ENCODE peak calls at places on chromosomes 11 and 22, in nine cellular contexts. F is heart right ventricle, R is MM.1S, A is fibroblast of lung, O is uterus, P is stomach, T is mesendoderm, V is adrenal gland, Y is GM23248. U is an unnamed sample. For H3K4me1 and H3K27me3, the result is how much of the 10 kb centered on the place peaks cover.

GRCh38 chr11:129643031-129643721 is 172.5 kb upstream of the TMEM45B start:
- DNase-seq in O (no peak), P (no peak), T (no peak), R (no peak), Y (peak), V (no peak), A (peak), F (no peak), U (no peak)

GRCh38 chr22:20196094-20196840 is 45.4 kb upstream of the CCDC188 start:
- DNase-seq in R (no peak), A (no peak), P (no peak), Y (no peak), V (no peak), O (no peak), F (no peak), T (no peak), U (no peak)

GRCh38 chr11:860238-861104 is 17.8 kb downstream of the TSPAN4 start:
- DNase-seq in F (no peak), Y (no peak), R (no peak), V (no peak), P (no peak), T (no peak), A (no peak), O (no peak), U (no peak)

GRCh38 chr22:49553518-49554295 is 274.0 kb downstream of the BRD1 start:
- DNase-seq in O (no peak), Y (no peak), R (no peak), A (no peak), P (no peak), T (peak), V (no peak), F (no peak), U (no peak)

GRCh38 chr22:42868751-42869251 is 11.7 kb upstream of the ARFGAP3 start:
- DNase-seq in Y (no peak), A (no peak), O (peak), R (no peak), F (peak), T (no peak), P (peak), V (peak), U (no peak)

GRCh38 chr11:63274776-63275175 is 31.4 kb upstream of the SLC22A25 start:
- DNase-seq in Y (no peak), A (no peak), O (no peak), F (no peak), R (no peak), P (no peak), V (no peak), T (no peak), U (no peak)

GRCh38 chr11:115806056-115806455 is 301.8 kb upstream of the CADM1 start:
- DNase-seq in F (no peak), P (no peak), R (no peak), Y (no peak), V (no peak), A (no peak), O (no peak), T (no peak), U (no peak)

GRCh38 chr11:123178166-123178565 is 16.9 kb downstream of the CLMP start:
- DNase-seq in Y (no peak), O (no peak), V (no peak), A (no peak), P (no peak), F (no peak), R (no peak), T (no peak), U (no peak)

GRCh38 chr11:11349870-11350325 is 3.2 kb downstream of the CSNK2A3 start:
- DNase-seq in F (peak), A (peak), O (no peak), P (no peak), Y (peak), V (peak), T (no peak), R (no peak), U (no peak)

GRCh38 chr22:32158712-32159533 is at the start of gene C22orf42:
- DNase-seq in Y (no peak), P (no peak), V (no peak), F (no peak), R (no peak), O (no peak), T (peak), A (no peak), U (no peak)

GRCh38 chr11:27194976-27195375 is 154.4 kb downstream of the BBOX1 start:
- DNase-seq in V (no peak), F (no peak), O (no peak), P (no peak), Y (peak), A (no peak), T (no peak), R (no peak), U (no peak)

GRCh38 chr11:74020537-74020936 is 11.7 kb upstream of the UCP3 start:
- DNase-seq in P (no peak), Y (no peak), F (no peak), T (no peak), R (no peak), O (no peak), A (no peak), V (no peak), U (no peak)

GRCh38 chr11:1870326-1870696 is 17.4 kb downstream of the LSP1 start:
- DNase-seq in A (no peak), O (no peak), F (no peak), P (no peak), Y (no peak), V (no peak), T (no peak), R (no peak), U (no peak)

GRCh38 chr22:25540128-25540790 is 24.2 kb upstream of the GRK3 start:
- DNase-seq in A (no peak), O (no peak), P (no peak), V (no peak), Y (no peak), T (no peak), R (no peak), F (no peak), U (no peak)

GRCh38 chr22:25536578-25536977 is 27.9 kb upstream of the GRK3 start:
- DNase-seq in V (no peak), P (no peak), R (no peak), Y (peak), O (no peak), T (no peak), A (peak), F (no peak), U (no peak)

DNA sequence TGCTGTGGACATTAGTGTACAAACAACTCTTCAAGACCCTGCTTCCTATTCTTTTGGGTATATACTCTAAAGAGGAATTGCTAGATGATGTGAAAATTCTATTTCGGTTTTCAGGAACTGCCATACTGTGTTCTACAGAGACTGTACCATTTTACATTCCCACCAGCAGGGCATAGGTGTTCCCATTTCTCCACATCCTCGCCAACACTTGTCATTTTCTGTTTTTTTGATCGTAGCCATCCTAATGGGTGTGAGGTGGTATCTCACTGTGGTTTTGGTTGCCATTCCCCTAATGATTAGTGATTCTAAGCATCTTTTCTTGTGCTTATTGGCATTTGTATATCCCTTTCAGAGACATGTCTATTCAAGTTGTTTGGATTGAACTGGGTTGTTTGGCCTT is 29.8 kb upstream of the GRK3 start:
- DNase-seq in F (no peak), R (no peak), O (no peak), P (no peak), V (no peak), Y (no peak), T (no peak), A (no peak), U (no peak)
- H3K27ac ChIP-seq in F (no peak), R (no peak), O (no peak), P (no peak), V (no peak), Y (no peak), T (no peak), A (no peak), U (no peak)

GRCh38 chr22:23226497-23226850 is 46.2 kb downstream of the BCR start:
- DNase-seq in T (no peak), F (no peak), P (no peak), V (no peak), R (no peak), A (peak), Y (peak), O (no peak), U (no peak)
- H3K4me1 ChIP-seq in T (under half), F (half or more), P (half or more), V (under half), R (under half), A (under half), Y (under half), O (under half), U (half or more)

DNA sequence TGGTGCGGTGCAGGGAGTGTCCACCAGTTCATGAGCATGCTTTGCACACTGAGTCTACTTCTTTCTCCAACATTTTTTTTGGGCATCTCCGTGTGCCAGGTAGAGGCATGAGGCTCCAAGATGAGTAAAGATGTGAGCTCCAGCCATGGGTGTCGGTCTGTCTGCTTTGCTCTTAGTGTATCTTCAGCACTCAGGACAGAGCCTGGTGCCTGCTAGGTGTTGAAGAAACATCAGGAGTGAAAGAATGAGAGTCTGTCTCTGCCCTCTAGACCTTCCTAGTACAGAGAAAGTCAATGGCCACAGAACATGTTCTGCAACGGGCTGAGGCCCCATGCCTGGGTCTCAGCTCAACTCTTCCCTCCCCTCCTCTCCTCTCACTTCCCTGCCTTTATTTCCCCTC is 486.5 kb downstream of the TBC1D22A start:
- DNase-seq in F (no peak), A (no peak), Y (no peak), R (no peak), V (no peak), O (no peak), P (no peak), T (no peak), U (peak)
- H3K27me3 ChIP-seq in F (under half), A (under half), Y (under half), R (under half), V (under half), O (under half), P (under half), T (under half), U (under half)

GRCh38 chr22:25018009-25018408 is 65.5 kb downstream of the KIAA1671 start:
- DNase-seq in Y (no peak), P (no peak), V (no peak), A (no peak), R (no peak), O (no peak), F (no peak), T (no peak), U (no peak)
- H3K27ac ChIP-seq in Y (no peak), P (no peak), V (no peak), A (no peak), R (no peak), O (no peak), F (no peak), T (no peak), U (no peak)

GRCh38 chr11:4544891-4545290 is at the start of gene OR52M1:
- DNase-seq in O (no peak), P (no peak), A (no peak), Y (no peak), F (no peak), T (no peak), V (no peak), R (no peak), U (no peak)
- H3K4me1 ChIP-seq in O (under half), P (under half), A (under half), Y (under half), F (under half), T (under half), V (under half), R (under half), U (under half)

GRCh38 chr22:22246706-22247105 is 2.1 kb downstream of the VPREB1 start:
- DNase-seq in F (no peak), A (no peak), V (no peak), T (no peak), Y (no peak), P (no peak), R (no peak), O (no peak), U (no peak)

GRCh38 chr22:22248878-22249277 is 4.3 kb downstream of the VPREB1 start:
- DNase-seq in F (no peak), V (no peak), R (peak), O (no peak), A (no peak), T (no peak), P (no peak), Y (no peak), U (no peak)

GRCh38 chr22:22244337-22245250 is at the start of gene VPREB1:
- DNase-seq in Y (no peak), T (no peak), A (no peak), O (no peak), F (no peak), P (no peak), R (peak), V (no peak), U (no peak)

GRCh38 chr22:22245256-22245909 is 797 bp downstream of the VPREB1 start:
- DNase-seq in P (no peak), Y (no peak), A (no peak), T (no peak), V (no peak), F (no peak), O (no peak), R (no peak), U (no peak)

GRCh38 chr22:22245935-22246525 is 1.4 kb downstream of the VPREB1 start:
- DNase-seq in T (no peak), P (no peak), A (no peak), Y (no peak), O (no peak), R (no peak), V (no peak), F (no peak), U (no peak)
- H3K27me3 ChIP-seq in T (under half), P (under half), A (under half), Y (half or more), O (under half), R (under half), V (under half), F (half or more), U (under half)